ENCODE peak calls at places on chromosomes 3 and 15, in seven cellular contexts. One of them, this sample, is unnamed.
A peak's percentile ranks its signal among the peaks of the same experiment; 100 is the strongest.

GRCh38 chr3:168973897-168974296 is 689.6 kb downstream of the MECOM start:
- DNase-seq in stimulated activated CD8-positive, alpha-beta memory T cell treated with anti-CD3 and anti-CD28 coated beads, Interleukin-4, amount 100 ng/mL, for 1 hour: no peak
- DNase-seq in left ventricle myocardium inferior: no peak
- DNase-seq in GM12892: no peak
- DNase-seq in islet precursor cell: no peak
- DNase-seq in NCI-H187: no peak
- DNase-seq in epithelial cell of proximal tubule: no peak
- DNase-seq in this sample: no peak

GRCh38 chr15:66654718-66655375 is 47.2 kb upstream of the SMAD6 start:
- DNase-seq in GM12892: no peak
- DNase-seq in islet precursor cell: no peak
- DNase-seq in NCI-H187: no peak
- DNase-seq in epithelial cell of proximal tubule: no peak
- DNase-seq in left ventricle myocardium inferior: peak; percentile 45
- DNase-seq in stimulated activated CD8-positive, alpha-beta memory T cell treated with anti-CD3 and anti-CD28 coated beads, Interleukin-4, amount 100 ng/mL, for 1 hour: no peak
- DNase-seq in this sample: no peak

GRCh38 chr3:25423780-25424179 is 4.3 kb upstream of the RARB start:
- DNase-seq in NCI-H187: no peak
- DNase-seq in epithelial cell of proximal tubule: no peak
- DNase-seq in GM12892: no peak
- DNase-seq in left ventricle myocardium inferior: no peak
- DNase-seq in islet precursor cell: peak; percentile 52
- DNase-seq in stimulated activated CD8-positive, alpha-beta memory T cell treated with anti-CD3 and anti-CD28 coated beads, Interleukin-4, amount 100 ng/mL, for 1 hour: no peak
- DNase-seq in this sample: no peak

GRCh38 chr15:34107315-34107714 is 5.4 kb downstream of the PGBD4 start:
- DNase-seq in stimulated activated CD8-positive, alpha-beta memory T cell treated with anti-CD3 and anti-CD28 coated beads, Interleukin-4, amount 100 ng/mL, for 1 hour: no peak
- DNase-seq in islet precursor cell: no peak
- DNase-seq in GM12892: no peak
- DNase-seq in left ventricle myocardium inferior: no peak
- DNase-seq in epithelial cell of proximal tubule: no peak
- DNase-seq in NCI-H187: no peak
- DNase-seq in this sample: no peak

GRCh38 chr15:77180757-77181156 is 109.8 kb upstream of the TSPAN3 start:
- DNase-seq in GM12892: no peak
- DNase-seq in islet precursor cell: no peak
- DNase-seq in NCI-H187: no peak
- DNase-seq in left ventricle myocardium inferior: no peak
- DNase-seq in stimulated activated CD8-positive, alpha-beta memory T cell treated with anti-CD3 and anti-CD28 coated beads, Interleukin-4, amount 100 ng/mL, for 1 hour: no peak
- DNase-seq in epithelial cell of proximal tubule: no peak
- DNase-seq in this sample: no peak

GRCh38 chr15:60772395-60773120 is 293.6 kb upstream of the ICE2 start:
- DNase-seq in NCI-H187: no peak
- DNase-seq in GM12892: no peak
- DNase-seq in stimulated activated CD8-positive, alpha-beta memory T cell treated with anti-CD3 and anti-CD28 coated beads, Interleukin-4, amount 100 ng/mL, for 1 hour: no peak
- DNase-seq in islet precursor cell: peak; percentile 69
- DNase-seq in left ventricle myocardium inferior: no peak
- DNase-seq in epithelial cell of proximal tubule: no peak
- DNase-seq in this sample: no peak

GRCh38 chr3:135967867-135968266 is 2.3 kb downstream of the PPP2R3A start:
- DNase-seq in NCI-H187: no peak
- DNase-seq in epithelial cell of proximal tubule: no peak
- DNase-seq in GM12892: no peak
- DNase-seq in stimulated activated CD8-positive, alpha-beta memory T cell treated with anti-CD3 and anti-CD28 coated beads, Interleukin-4, amount 100 ng/mL, for 1 hour: no peak
- DNase-seq in islet precursor cell: no peak
- DNase-seq in left ventricle myocardium inferior: no peak
- DNase-seq in this sample: no peak

GRCh38 chr3:106628407-106628806 is 748.8 kb upstream of the CCDC54 start:
- DNase-seq in epithelial cell of proximal tubule: no peak
- DNase-seq in GM12892: no peak
- DNase-seq in left ventricle myocardium inferior: no peak
- DNase-seq in islet precursor cell: no peak
- DNase-seq in NCI-H187: no peak
- DNase-seq in stimulated activated CD8-positive, alpha-beta memory T cell treated with anti-CD3 and anti-CD28 coated beads, Interleukin-4, amount 100 ng/mL, for 1 hour: no peak
- DNase-seq in this sample: peak; percentile 9

GRCh38 chr3:146142757-146143156 is 18.2 kb downstream of the PLOD2 start:
- DNase-seq in islet precursor cell: no peak
- DNase-seq in epithelial cell of proximal tubule: no peak
- DNase-seq in NCI-H187: no peak
- DNase-seq in stimulated activated CD8-positive, alpha-beta memory T cell treated with anti-CD3 and anti-CD28 coated beads, Interleukin-4, amount 100 ng/mL, for 1 hour: no peak
- DNase-seq in GM12892: no peak
- DNase-seq in left ventricle myocardium inferior: no peak
- DNase-seq in this sample: no peak

GRCh38 chr15:40252438-40253178 is 13.7 kb downstream of the PAK6 start:
- DNase-seq in epithelial cell of proximal tubule: no peak
- DNase-seq in left ventricle myocardium inferior: peak; percentile 40
- DNase-seq in islet precursor cell: no peak
- DNase-seq in stimulated activated CD8-positive, alpha-beta memory T cell treated with anti-CD3 and anti-CD28 coated beads, Interleukin-4, amount 100 ng/mL, for 1 hour: no peak
- DNase-seq in GM12892: peak; percentile 60
- DNase-seq in NCI-H187: no peak
- DNase-seq in this sample: no peak

GRCh38 chr3:50651445-50651844 is 23.3 kb upstream of the DOCK3 start:
- DNase-seq in islet precursor cell: no peak
- DNase-seq in stimulated activated CD8-positive, alpha-beta memory T cell treated with anti-CD3 and anti-CD28 coated beads, Interleukin-4, amount 100 ng/mL, for 1 hour: no peak
- DNase-seq in left ventricle myocardium inferior: no peak
- DNase-seq in GM12892: no peak
- DNase-seq in NCI-H187: no peak
- DNase-seq in epithelial cell of proximal tubule: no peak
- DNase-seq in this sample: no peak

GRCh38 chr15:51759557-51760070 is 8.2 kb downstream of the TMOD2 start:
- DNase-seq in stimulated activated CD8-positive, alpha-beta memory T cell treated with anti-CD3 and anti-CD28 coated beads, Interleukin-4, amount 100 ng/mL, for 1 hour: no peak
- DNase-seq in GM12892: no peak
- DNase-seq in NCI-H187: no peak
- DNase-seq in epithelial cell of proximal tubule: no peak
- DNase-seq in islet precursor cell: no peak
- DNase-seq in left ventricle myocardium inferior: peak; percentile 50
- DNase-seq in this sample: no peak

GRCh38 chr3:124395584-124396340 is 334.5 kb upstream of the UMPS start:
- DNase-seq in left ventricle myocardium inferior: peak; percentile 62
- DNase-seq in epithelial cell of proximal tubule: no peak
- DNase-seq in GM12892: no peak
- DNase-seq in islet precursor cell: no peak
- DNase-seq in NCI-H187: no peak
- DNase-seq in stimulated activated CD8-positive, alpha-beta memory T cell treated with anti-CD3 and anti-CD28 coated beads, Interleukin-4, amount 100 ng/mL, for 1 hour: no peak
- DNase-seq in this sample: no peak

GRCh38 chr15:41207687-41208448 is 22.7 kb downstream of the EXD1 start:
- DNase-seq in NCI-H187: no peak
- DNase-seq in left ventricle myocardium inferior: no peak
- DNase-seq in islet precursor cell: peak; percentile 69
- DNase-seq in GM12892: no peak
- DNase-seq in stimulated activated CD8-positive, alpha-beta memory T cell treated with anti-CD3 and anti-CD28 coated beads, Interleukin-4, amount 100 ng/mL, for 1 hour: no peak
- DNase-seq in epithelial cell of proximal tubule: no peak
- DNase-seq in this sample: peak; percentile 48

GRCh38 chr3:44235604-44236484 is 5.8 kb upstream of the TOPAZ1 start:
- DNase-seq in islet precursor cell: peak; percentile 83
- DNase-seq in left ventricle myocardium inferior: peak; percentile 30
- DNase-seq in GM12892: peak; percentile 16
- DNase-seq in stimulated activated CD8-positive, alpha-beta memory T cell treated with anti-CD3 and anti-CD28 coated beads, Interleukin-4, amount 100 ng/mL, for 1 hour: peak; percentile 15
- DNase-seq in NCI-H187: peak; percentile 16
- DNase-seq in epithelial cell of proximal tubule: peak; percentile 86
- DNase-seq in this sample: peak; percentile 76

GRCh38 chr15:39502048-39502447 is 78.8 kb upstream of the THBS1 start:
- DNase-seq in NCI-H187: no peak
- DNase-seq in epithelial cell of proximal tubule: no peak
- DNase-seq in islet precursor cell: no peak
- DNase-seq in GM12892: no peak
- DNase-seq in left ventricle myocardium inferior: no peak
- DNase-seq in stimulated activated CD8-positive, alpha-beta memory T cell treated with anti-CD3 and anti-CD28 coated beads, Interleukin-4, amount 100 ng/mL, for 1 hour: no peak
- DNase-seq in this sample: no peak

GRCh38 chr15:101445562-101446526 is 43.7 kb downstream of the PCSK6 start:
- DNase-seq in left ventricle myocardium inferior: peak; percentile 87
- DNase-seq in stimulated activated CD8-positive, alpha-beta memory T cell treated with anti-CD3 and anti-CD28 coated beads, Interleukin-4, amount 100 ng/mL, for 1 hour: no peak
- DNase-seq in GM12892: no peak
- DNase-seq in islet precursor cell: peak; percentile 35
- DNase-seq in NCI-H187: no peak
- DNase-seq in epithelial cell of proximal tubule: no peak
- DNase-seq in this sample: no peak

GRCh38 chr3:158532099-158532734 is 38.8 kb upstream of the MLF1 start:
- DNase-seq in NCI-H187: no peak
- DNase-seq in GM12892: no peak
- DNase-seq in stimulated activated CD8-positive, alpha-beta memory T cell treated with anti-CD3 and anti-CD28 coated beads, Interleukin-4, amount 100 ng/mL, for 1 hour: no peak
- DNase-seq in epithelial cell of proximal tubule: no peak
- DNase-seq in islet precursor cell: no peak
- DNase-seq in left ventricle myocardium inferior: no peak
- DNase-seq in this sample: peak; percentile 2

GRCh38 chr3:71128951-71129350 is 454.6 kb downstream of the FOXP1 start:
- DNase-seq in left ventricle myocardium inferior: no peak
- DNase-seq in GM12892: no peak
- DNase-seq in epithelial cell of proximal tubule: no peak
- DNase-seq in stimulated activated CD8-positive, alpha-beta memory T cell treated with anti-CD3 and anti-CD28 coated beads, Interleukin-4, amount 100 ng/mL, for 1 hour: no peak
- DNase-seq in islet precursor cell: no peak
- DNase-seq in NCI-H187: no peak
- DNase-seq in this sample: no peak

GRCh38 chr15:56918907-56919707 is 663 bp downstream of the TCF12 start:
- DNase-seq in stimulated activated CD8-positive, alpha-beta memory T cell treated with anti-CD3 and anti-CD28 coated beads, Interleukin-4, amount 100 ng/mL, for 1 hour: no peak
- DNase-seq in epithelial cell of proximal tubule: no peak
- DNase-seq in NCI-H187: no peak
- DNase-seq in islet precursor cell: peak; percentile 84
- DNase-seq in GM12892: peak; percentile 50
- DNase-seq in left ventricle myocardium inferior: peak; percentile 41
- DNase-seq in this sample: no peak

GRCh38 chr3:177579419-177579818 is 382.1 kb upstream of the TBL1XR1 start:
- DNase-seq in stimulated activated CD8-positive, alpha-beta memory T cell treated with anti-CD3 and anti-CD28 coated beads, Interleukin-4, amount 100 ng/mL, for 1 hour: no peak
- DNase-seq in NCI-H187: no peak
- DNase-seq in GM12892: no peak
- DNase-seq in epithelial cell of proximal tubule: no peak
- DNase-seq in islet precursor cell: no peak
- DNase-seq in left ventricle myocardium inferior: no peak
- DNase-seq in this sample: no peak

GRCh38 chr3:119352863-119353527 is 58.8 kb downstream of the ARHGAP31 start:
- DNase-seq in stimulated activated CD8-positive, alpha-beta memory T cell treated with anti-CD3 and anti-CD28 coated beads, Interleukin-4, amount 100 ng/mL, for 1 hour: no peak
- DNase-seq in GM12892: no peak
- DNase-seq in epithelial cell of proximal tubule: no peak
- DNase-seq in NCI-H187: no peak
- DNase-seq in islet precursor cell: no peak
- DNase-seq in left ventricle myocardium inferior: no peak
- DNase-seq in this sample: no peak

GRCh38 chr15:52745326-52746161 is 44.6 kb downstream of the ONECUT1 start:
- DNase-seq in stimulated activated CD8-positive, alpha-beta memory T cell treated with anti-CD3 and anti-CD28 coated beads, Interleukin-4, amount 100 ng/mL, for 1 hour: no peak
- DNase-seq in islet precursor cell: no peak
- DNase-seq in GM12892: no peak
- DNase-seq in epithelial cell of proximal tubule: no peak
- DNase-seq in NCI-H187: no peak
- DNase-seq in left ventricle myocardium inferior: no peak
- DNase-seq in this sample: no peak

GRCh38 chr15:92930061-92930460 is 29.9 kb downstream of the CHD2 start:
- DNase-seq in islet precursor cell: peak; percentile 64
- DNase-seq in GM12892: no peak
- DNase-seq in NCI-H187: no peak
- DNase-seq in left ventricle myocardium inferior: no peak
- DNase-seq in stimulated activated CD8-positive, alpha-beta memory T cell treated with anti-CD3 and anti-CD28 coated beads, Interleukin-4, amount 100 ng/mL, for 1 hour: no peak
- DNase-seq in epithelial cell of proximal tubule: no peak
- DNase-seq in this sample: peak; percentile 77

GRCh38 chr3:39207361-39208192 is 15.2 kb upstream of the XIRP1 start:
- DNase-seq in left ventricle myocardium inferior: no peak
- DNase-seq in islet precursor cell: no peak
- DNase-seq in stimulated activated CD8-positive, alpha-beta memory T cell treated with anti-CD3 and anti-CD28 coated beads, Interleukin-4, amount 100 ng/mL, for 1 hour: no peak
- DNase-seq in epithelial cell of proximal tubule: no peak
- DNase-seq in NCI-H187: no peak
- DNase-seq in GM12892: no peak
- DNase-seq in this sample: no peak

GRCh38 chr15:76674883-76675282 is 230.3 kb downstream of the SCAPER start:
- DNase-seq in epithelial cell of proximal tubule: no peak
- DNase-seq in islet precursor cell: no peak
- DNase-seq in NCI-H187: no peak
- DNase-seq in left ventricle myocardium inferior: no peak
- DNase-seq in stimulated activated CD8-positive, alpha-beta memory T cell treated with anti-CD3 and anti-CD28 coated beads, Interleukin-4, amount 100 ng/mL, for 1 hour: no peak
- DNase-seq in GM12892: no peak
- DNase-seq in this sample: no peak

GRCh38 chr3:13718437-13718836 is 161.4 kb downstream of the WNT7A start:
- DNase-seq in stimulated activated CD8-positive, alpha-beta memory T cell treated with anti-CD3 and anti-CD28 coated beads, Interleukin-4, amount 100 ng/mL, for 1 hour: no peak
- DNase-seq in islet precursor cell: peak; percentile 34
- DNase-seq in epithelial cell of proximal tubule: no peak
- DNase-seq in GM12892: no peak
- DNase-seq in NCI-H187: no peak
- DNase-seq in left ventricle myocardium inferior: no peak
- DNase-seq in this sample: no peak

GRCh38 chr3:15983232-15983631 is 185.5 kb upstream of the ANKRD28 start:
- DNase-seq in GM12892: no peak
- DNase-seq in islet precursor cell: peak; percentile 56
- DNase-seq in left ventricle myocardium inferior: no peak
- DNase-seq in stimulated activated CD8-positive, alpha-beta memory T cell treated with anti-CD3 and anti-CD28 coated beads, Interleukin-4, amount 100 ng/mL, for 1 hour: no peak
- DNase-seq in epithelial cell of proximal tubule: peak; percentile 59
- DNase-seq in NCI-H187: no peak
- DNase-seq in this sample: peak; percentile 39

GRCh38 chr15:89122532-89123525 is 34.6 kb downstream of the ABHD2 start:
- DNase-seq in NCI-H187: no peak
- DNase-seq in left ventricle myocardium inferior: no peak
- DNase-seq in GM12892: no peak
- DNase-seq in epithelial cell of proximal tubule: no peak
- DNase-seq in islet precursor cell: no peak
- DNase-seq in stimulated activated CD8-positive, alpha-beta memory T cell treated with anti-CD3 and anti-CD28 coated beads, Interleukin-4, amount 100 ng/mL, for 1 hour: no peak
- DNase-seq in this sample: no peak

GRCh38 chr3:129022114-129022994 is 21.2 kb downstream of the EFCC1 start:
- DNase-seq in GM12892: no peak
- DNase-seq in epithelial cell of proximal tubule: no peak
- DNase-seq in left ventricle myocardium inferior: peak; percentile 90
- DNase-seq in stimulated activated CD8-positive, alpha-beta memory T cell treated with anti-CD3 and anti-CD28 coated beads, Interleukin-4, amount 100 ng/mL, for 1 hour: no peak
- DNase-seq in NCI-H187: no peak
- DNase-seq in islet precursor cell: no peak
- DNase-seq in this sample: no peak

GRCh38 chr3:34140606-34141005 is 342.2 kb downstream of the PDCD6IP start:
- DNase-seq in epithelial cell of proximal tubule: no peak
- DNase-seq in islet precursor cell: no peak
- DNase-seq in GM12892: no peak
- DNase-seq in left ventricle myocardium inferior: no peak
- DNase-seq in NCI-H187: no peak
- DNase-seq in stimulated activated CD8-positive, alpha-beta memory T cell treated with anti-CD3 and anti-CD28 coated beads, Interleukin-4, amount 100 ng/mL, for 1 hour: no peak
- DNase-seq in this sample: no peak

GRCh38 chr3:72145506-72146380 is 360.8 kb upstream of the PROK2 start:
- DNase-seq in islet precursor cell: no peak
- DNase-seq in left ventricle myocardium inferior: no peak
- DNase-seq in NCI-H187: no peak
- DNase-seq in GM12892: no peak
- DNase-seq in epithelial cell of proximal tubule: no peak
- DNase-seq in stimulated activated CD8-positive, alpha-beta memory T cell treated with anti-CD3 and anti-CD28 coated beads, Interleukin-4, amount 100 ng/mL, for 1 hour: no peak
- DNase-seq in this sample: no peak